ENCODE peak calls at places on chromosomes 6 and 20, in five cellular contexts. M is heart right ventricle, J is GM10248, X is retina, L is HCT116. Y is an unnamed sample.

GRCh38 chr20:33558348-33559144 is 68.7 kb downstream of the CBFA2T2 start:
- DNase-seq in M (no peak), J (no peak), X (no peak), L (no peak), Y (no peak)

GRCh38 chr20:52402950-52403349 is 211.4 kb upstream of the ZFP64 start:
- DNase-seq in M (no peak), J (no peak), X (no peak), L (no peak), Y (no peak)

GRCh38 chr20:57810511-57811372 is 100.9 kb upstream of the PMEPA1 start:
- DNase-seq in M (no peak), J (no peak), X (no peak), L (no peak), Y (no peak)

GRCh38 chr6:40326689-40327404 is 260.3 kb downstream of the LRFN2 start:
- DNase-seq in M (no peak), J (no peak), X (no peak), L (no peak), Y (no peak)

GRCh38 chr20:32589256-32589655 is 4.1 kb upstream of the NOL4L start:
- DNase-seq in M (no peak), J (no peak), X (no peak), L (no peak), Y (no peak)

GRCh38 chr6:29531668-29532067 is 27.9 kb downstream of the UBD start:
- DNase-seq in M (no peak), J (peak; percentile 56), X (no peak), L (no peak), Y (no peak)

GRCh38 chr20:21681219-21681931 is 24.1 kb upstream of the PAX1 start:
- DNase-seq in M (no peak), J (no peak), X (no peak), L (no peak), Y (no peak)

GRCh38 chr6:42292002-42292735 is 74.5 kb upstream of the MRPS10 start:
- DNase-seq in M (no peak), J (no peak), X (no peak), L (peak; percentile 55), Y (no peak)

GRCh38 chr6:64224819-64225218 is 589.2 kb downstream of the PHF3 start:
- DNase-seq in M (peak; percentile 18), J (no peak), X (no peak), L (no peak), Y (peak; percentile 46)

GRCh38 chr6:81562169-81562568 is 190.3 kb downstream of the TENT5A start:
- DNase-seq in M (no peak), J (no peak), X (no peak), L (peak; percentile 76), Y (no peak)

GRCh38 chr6:36244641-36245280 is 25.1 kb upstream of the PNPLA1 start:
- DNase-seq in M (no peak), J (no peak), X (no peak), L (peak; percentile 23), Y (no peak)

GRCh38 chr6:137968901-137969300 is 101.8 kb downstream of the TNFAIP3 start:
- DNase-seq in M (no peak), J (no peak), X (no peak), L (no peak), Y (no peak)